ENCODE peak calls at places on chromosomes 6 and 20, in five cellular contexts. G, J, V, H and F are unnamed samples.

GRCh38 chr6:16239090-16239797 is 857 bp downstream of the GMPR start:
- DNase-seq in V (no peak), J (peak), G (peak), H (peak), F (no peak)

GRCh38 chr6:40894962-40895799 is 143.8 kb downstream of the UNC5CL start:
- DNase-seq in J (peak), H (peak), V (no peak), G (peak), F (no peak)

GRCh38 chr20:47558699-47559098 is 57.0 kb downstream of the NCOA3 start:
- DNase-seq in J (no peak), G (no peak), V (no peak), H (no peak), F (no peak)

GRCh38 chr20:61839912-61840441 is 225.7 kb downstream of the TAF4 start:
- DNase-seq in J (no peak), G (no peak), H (no peak), V (no peak), F (no peak)

GRCh38 chr20:2238601-2239000 is 57.2 kb upstream of the TGM3 start:
- DNase-seq in V (no peak), J (no peak), H (no peak), G (no peak), F (no peak)

GRCh38 chr6:26307830-26308229 is 57.2 kb upstream of the BTN3A2 start:
- DNase-seq in G (no peak), H (no peak), V (no peak), J (no peak), F (no peak)

GRCh38 chr6:27785297-27785696 is 126.9 kb downstream of the OR2B2 start:
- DNase-seq in H (no peak), V (no peak), J (no peak), G (no peak), F (no peak)

GRCh38 chr6:153625089-153625488 is 414.0 kb upstream of the OPRM1 start:
- DNase-seq in J (peak), G (no peak), V (no peak), H (no peak), F (peak)

GRCh38 chr6:7073810-7074525 is 33.8 kb upstream of the RREB1 start:
- DNase-seq in H (peak), G (no peak), J (no peak), V (no peak), F (no peak)

GRCh38 chr20:38764563-38765355 is 16.5 kb downstream of the ACTR5 start:
- DNase-seq in J (peak), G (no peak), V (no peak), H (peak), F (peak)

GRCh38 chr20:13261460-13262301 is 40.6 kb downstream of the ISM1 start:
- DNase-seq in V (peak), J (peak), G (peak), H (peak), F (peak)

GRCh38 chr6:158070513-158070912 is 88.8 kb downstream of the SYNJ2 start:
- DNase-seq in G (no peak), V (no peak), H (no peak), J (no peak), F (no peak)

GRCh38 chr6:156347251-156348049 is 429.7 kb upstream of the ARID1B start:
- DNase-seq in V (no peak), H (no peak), G (no peak), J (no peak), F (no peak)

GRCh38 chr6:54191460-54191859 is 80.2 kb downstream of the MLIP start:
- DNase-seq in G (no peak), V (no peak), H (no peak), J (peak), F (peak)

GRCh38 chr20:31861346-31862156 is 8.8 kb downstream of the DUSP15 start:
- DNase-seq in G (no peak), J (no peak), V (peak), H (peak), F (no peak)

DNA sequence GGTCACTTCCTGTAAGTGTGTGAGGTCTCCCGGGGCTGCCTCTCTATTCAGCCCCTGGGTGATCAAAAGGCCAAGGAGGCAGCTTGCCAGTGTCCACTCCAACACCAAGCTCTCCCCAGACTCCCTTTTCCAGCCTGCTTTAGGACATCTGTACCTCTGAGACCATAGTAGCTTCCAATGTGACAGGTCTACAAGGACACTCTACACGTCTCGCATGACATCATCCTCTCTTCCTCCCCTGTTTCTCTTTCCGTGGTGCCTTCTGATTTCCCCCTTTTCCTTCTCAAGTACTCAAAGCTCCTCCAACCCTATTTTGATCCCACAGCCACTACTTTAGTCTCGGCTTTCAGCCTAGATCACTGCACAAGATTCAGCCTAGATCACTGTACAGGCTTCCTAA is 26.4 kb downstream of the HLA-F start:
- DNase-seq in G (no peak), H (no peak), J (no peak), V (no peak), F (no peak)
- H3K4me3 ChIP-seq in G (no peak), H (peak), J (no peak), V (peak), F (no peak)

GRCh38 chr6:109007521-109007920 is 87.1 kb downstream of the SESN1 start:
- DNase-seq in H (no peak), G (no peak), J (no peak), V (no peak), F (no peak)
- H3K4me3 ChIP-seq in H (no peak), G (peak), J (peak), V (peak), F (peak)

DNA sequence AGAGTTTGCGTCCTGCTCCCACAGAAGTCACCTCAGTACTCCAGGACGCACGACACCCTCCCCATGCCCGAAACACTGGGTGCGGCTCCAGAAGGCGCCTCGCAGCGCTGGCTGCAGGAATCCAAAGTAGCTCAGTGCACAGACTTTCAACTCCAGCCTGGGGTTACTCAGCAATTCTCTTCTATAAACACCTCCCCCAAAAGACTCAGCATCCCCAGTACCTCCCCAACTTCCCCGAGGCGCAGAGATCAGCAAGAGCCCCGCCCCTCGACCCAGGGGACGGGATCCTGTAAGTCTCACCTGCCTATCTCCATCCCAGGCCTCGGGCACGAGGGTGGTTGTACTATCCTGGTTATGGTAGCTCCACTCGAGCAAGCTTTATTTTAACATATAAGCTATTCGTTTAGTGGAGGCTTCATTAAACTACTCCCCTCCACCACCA is 88.1 kb downstream of the ZFP64 start:
- DNase-seq in G (no peak), H (no peak), J (peak), V (no peak), F (no peak)
- H3K4me3 ChIP-seq in G (no peak), H (no peak), J (peak), V (peak), F (peak)

DNA sequence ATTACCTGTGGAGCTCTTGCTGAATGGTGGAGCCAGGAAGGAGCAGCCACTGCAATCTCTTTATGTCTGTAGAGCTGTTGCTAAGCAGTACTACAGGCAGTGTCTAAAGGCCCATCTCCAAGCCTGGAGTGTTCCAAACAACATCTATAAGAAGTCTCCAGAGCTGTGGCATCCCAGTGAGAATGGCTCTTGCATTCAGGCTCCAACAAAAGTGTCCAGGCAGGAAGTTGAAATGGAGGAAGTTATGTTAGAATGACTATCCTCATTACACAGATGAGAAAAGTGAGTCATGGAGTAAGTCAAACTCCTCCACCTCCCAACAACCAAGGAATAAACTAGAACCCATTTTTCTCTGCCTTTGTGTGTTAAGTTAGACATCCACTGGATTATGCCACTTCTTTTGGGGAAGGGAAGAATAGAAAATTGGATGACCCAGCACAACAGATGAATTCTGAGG is 288.5 kb upstream of the STXBP5 start:
- DNase-seq in H (no peak), G (no peak), J (peak), V (no peak), F (no peak)
- H3K4me3 ChIP-seq in H (no peak), G (no peak), J (peak), V (no peak), F (peak)

GRCh38 chr6:55869731-55870130 is 5.7 kb downstream of the BMP5 start:
- DNase-seq in G (no peak), V (no peak), J (no peak), H (no peak), F (no peak)
- H3K4me3 ChIP-seq in G (no peak), V (no peak), J (no peak), H (no peak), F (no peak)